ENCODE peak calls at places on chromosomes 16 and 17, in five cellular contexts. I is T-helper 2 cell, J is RPMI8226, Z is RWPE1, X is astrocyte of the hippocampus. O is an unnamed sample.

GRCh38 chr17:43825567-43825966 is 7.4 kb downstream of the MPP3 start:
- DNase-seq in X (no peak), Z (no peak), J (no peak), I (no peak), O (peak)

GRCh38 chr16:11167581-11167980 is 88.4 kb downstream of the SOCS1 start:
- DNase-seq in I (no peak), Z (no peak), X (no peak), J (no peak), O (no peak)

GRCh38 chr16:84773312-84773711 is 46.5 kb upstream of the CRISPLD2 start:
- DNase-seq in X (no peak), J (no peak), I (no peak), Z (no peak), O (no peak)

GRCh38 chr16:83328936-83329335 is 478.8 kb upstream of the HSBP1 start:
- DNase-seq in J (no peak), X (peak), Z (no peak), I (no peak), O (no peak)

GRCh38 chr17:75587718-75588545 is at the start of gene MYO15B:
- DNase-seq in J (no peak), Z (no peak), I (peak), X (peak), O (peak)

GRCh38 chr17:13490906-13491502 is 110.7 kb downstream of the HS3ST3A1 start:
- DNase-seq in Z (no peak), I (no peak), X (no peak), J (no peak), O (no peak)

GRCh38 chr17:8479431-8479947 is 43.8 kb downstream of the NDEL1 start:
- DNase-seq in Z (no peak), I (no peak), X (peak), J (no peak), O (no peak)

GRCh38 chr16:77169650-77170236 is 21.2 kb upstream of the MON1B start:
- DNase-seq in X (peak), J (peak), Z (peak), I (peak), O (peak)

O was measured in right lobe of liver.